ENCODE peak calls at places on chromosome 13, in six cellular contexts. G, X, O, N, V and M are unnamed samples. For H3K9me3 and H3K4me1, the result is how much of the 10 kb centered on the place peaks cover.

GRCh38 chr13:73248711-73249580 is 190.1 kb downstream of the KLF5 start:
- DNase-seq in G (no peak), X (no peak), O (no peak), N (no peak), V (no peak), M (no peak)

GRCh38 chr13:40269086-40269485 is 397.4 kb downstream of the FOXO1 start:
- DNase-seq in G (no peak), X (no peak), O (no peak), N (no peak), V (no peak), M (no peak)

GRCh38 chr13:30759748-30760147 is 24.4 kb downstream of the ALOX5AP start:
- DNase-seq in G (no peak), X (no peak), O (no peak), N (no peak), V (no peak), M (no peak)

GRCh38 chr13:100490692-100491091 is 97.9 kb downstream of the GGACT start:
- DNase-seq in G (no peak), X (no peak), O (no peak), N (no peak), V (no peak), M (no peak)

GRCh38 chr13:50366488-50367174 is 351.4 kb downstream of the KCNRG start:
- DNase-seq in G (no peak), X (no peak), O (no peak), N (no peak), V (no peak), M (no peak)

GRCh38 chr13:20127563-20128458 is 33.0 kb downstream of the GJA3 start:
- DNase-seq in G (peak), X (no peak), O (peak), N (peak), V (peak), M (no peak)

GRCh38 chr13:41311607-41312500 is 787 bp downstream of the NAA16 start:
- DNase-seq in G (peak), X (no peak), O (no peak), N (peak), V (peak), M (peak)

GRCh38 chr13:38575427-38575826 is 111.5 kb upstream of the FREM2 start:
- DNase-seq in G (no peak), X (no peak), O (no peak), N (no peak), V (no peak), M (no peak)

GRCh38 chr13:60562081-60562764 is 165.2 kb downstream of the TDRD3 start:
- DNase-seq in G (no peak), X (no peak), O (no peak), N (no peak), V (no peak), M (no peak)

GRCh38 chr13:24203726-24204295 is 43.3 kb downstream of the SPATA13 start:
- DNase-seq in G (no peak), X (no peak), O (no peak), N (no peak), V (no peak), M (no peak)

GRCh38 chr13:50285283-50285682 is 270.0 kb downstream of the KCNRG start:
- DNase-seq in G (no peak), X (no peak), O (no peak), N (no peak), V (no peak), M (no peak)

GRCh38 chr13:77678691-77679090 is 18.8 kb upstream of the SLAIN1 start:
- DNase-seq in G (no peak), X (no peak), O (no peak), N (no peak), V (no peak), M (no peak)

GRCh38 chr13:113794086-113794485 is 35.1 kb downstream of the TMEM255B start:
- DNase-seq in G (no peak), X (no peak), O (peak), N (no peak), V (no peak), M (no peak)

GRCh38 chr13:75356426-75356825 is 125.5 kb downstream of the TBC1D4 start:
- DNase-seq in G (no peak), X (no peak), O (no peak), N (no peak), V (no peak), M (no peak)

GRCh38 chr13:26589754-26590153 is 32.3 kb downstream of the WASF3 start:
- DNase-seq in G (no peak), X (no peak), O (no peak), N (peak), V (no peak), M (no peak)

GRCh38 chr13:42899266-42899665 is 92.8 kb downstream of the EPSTI1 start:
- DNase-seq in G (no peak), X (no peak), O (no peak), N (no peak), V (no peak), M (no peak)

GRCh38 chr13:41905600-41906254 is 55.2 kb downstream of the VWA8 start:
- DNase-seq in G (no peak), X (no peak), O (no peak), N (no peak), V (no peak), M (no peak)

GRCh38 chr13:105471683-105472082 is 1063.8 kb downstream of the EFNB2 start:
- DNase-seq in G (no peak), X (no peak), O (no peak), N (no peak), V (no peak), M (no peak)

GRCh38 chr13:76086729-76087128 is 450.6 kb downstream of the LMO7 start:
- DNase-seq in G (no peak), X (no peak), O (no peak), N (no peak), V (no peak), M (no peak)

GRCh38 chr13:51066091-51066831 is 44.8 kb downstream of the C13orf42 start:
- DNase-seq in G (no peak), X (no peak), O (no peak), N (peak), V (no peak), M (no peak)

GRCh38 chr13:35768551-35768950 is 292.1 kb upstream of the MAB21L1 start:
- DNase-seq in G (no peak), X (no peak), O (no peak), N (no peak), V (no peak), M (no peak)

GRCh38 chr13:24060993-24061392 is 99.5 kb upstream of the SPATA13 start:
- DNase-seq in G (no peak), X (no peak), O (no peak), N (no peak), V (no peak), M (no peak)

GRCh38 chr13:20960663-20961309 is 58.2 kb upstream of the XPO4 start:
- DNase-seq in G (peak), X (no peak), O (no peak), N (no peak), V (no peak), M (no peak)

GRCh38 chr13:52706074-52706473 is 33.5 kb downstream of the CNMD start:
- DNase-seq in G (no peak), X (no peak), O (no peak), N (no peak), V (no peak), M (no peak)

GRCh38 chr13:113589961-113590339 is 5.4 kb downstream of the TFDP1 start:
- DNase-seq in G (no peak), X (no peak), O (peak), N (no peak), V (peak), M (no peak)

GRCh38 chr13:90769387-90769786 is 578.1 kb upstream of the MIR17HG start:
- DNase-seq in G (no peak), X (no peak), O (no peak), N (no peak), V (no peak), M (no peak)

GRCh38 chr13:61180245-61180644 is 235.4 kb downstream of the PCDH20 start:
- DNase-seq in G (no peak), X (no peak), O (no peak), N (no peak), V (no peak), M (no peak)

GRCh38 chr13:66563076-66563475 is 667.1 kb downstream of the PCDH9 start:
- DNase-seq in G (no peak), X (no peak), O (no peak), N (no peak), V (no peak), M (no peak)

GRCh38 chr13:94999871-95000270 is 287.5 kb upstream of the SOX21 start:
- DNase-seq in G (no peak), X (no peak), O (no peak), N (no peak), V (no peak), M (no peak)

GRCh38 chr13:101892296-101892695 is 439.8 kb downstream of the ITGBL1 start:
- DNase-seq in G (no peak), X (no peak), O (no peak), N (no peak), V (no peak), M (no peak)

GRCh38 chr13:43242040-43242439 is 218.7 kb downstream of the DNAJC15 start:
- DNase-seq in G (no peak), X (no peak), O (no peak), N (no peak), V (no peak), M (no peak)

GRCh38 chr13:20161275-20161950 is 561 bp upstream of the GJA3 start:
- DNase-seq in G (peak), X (no peak), O (no peak), N (no peak), V (peak), M (peak)

GRCh38 chr13:46773556-46773955 is 23.4 kb downstream of the ESD start:
- DNase-seq in G (no peak), X (no peak), O (no peak), N (no peak), V (no peak), M (no peak)

GRCh38 chr13:37657134-37657533 is 58.6 kb upstream of the POSTN start:
- DNase-seq in G (no peak), X (no peak), O (no peak), N (no peak), V (no peak), M (no peak)

GRCh38 chr13:41864658-41865057 is 96.3 kb downstream of the VWA8 start:
- DNase-seq in G (no peak), X (no peak), O (no peak), N (no peak), V (no peak), M (no peak)

GRCh38 chr13:104315606-104316005 is 1249.4 kb upstream of the SLC10A2 start:
- DNase-seq in G (no peak), X (no peak), O (no peak), N (no peak), V (no peak), M (no peak)

GRCh38 chr13:100547805-100548204 is 40.8 kb downstream of the GGACT start:
- DNase-seq in G (no peak), X (no peak), O (no peak), N (no peak), V (peak), M (no peak)

GRCh38 chr13:46552888-46553520 is at the start of gene LRCH1:
- DNase-seq in G (peak), X (peak), O (peak), N (peak), V (peak), M (peak)

GRCh38 chr13:112345826-112346172 is 30.4 kb upstream of the SPACA7 start:
- DNase-seq in G (no peak), X (no peak), O (no peak), N (no peak), V (no peak), M (no peak)

GRCh38 chr13:112342841-112343361 is 33.3 kb upstream of the SPACA7 start:
- DNase-seq in G (no peak), X (no peak), O (no peak), N (no peak), V (no peak), M (no peak)

GRCh38 chr13:112341446-112341845 is 34.7 kb upstream of the SPACA7 start:
- DNase-seq in G (no peak), X (no peak), O (no peak), N (no peak), V (no peak), M (no peak)

GRCh38 chr13:112343591-112343990 is 32.6 kb upstream of the SPACA7 start:
- DNase-seq in G (no peak), X (no peak), O (no peak), N (no peak), V (no peak), M (no peak)

DNA sequence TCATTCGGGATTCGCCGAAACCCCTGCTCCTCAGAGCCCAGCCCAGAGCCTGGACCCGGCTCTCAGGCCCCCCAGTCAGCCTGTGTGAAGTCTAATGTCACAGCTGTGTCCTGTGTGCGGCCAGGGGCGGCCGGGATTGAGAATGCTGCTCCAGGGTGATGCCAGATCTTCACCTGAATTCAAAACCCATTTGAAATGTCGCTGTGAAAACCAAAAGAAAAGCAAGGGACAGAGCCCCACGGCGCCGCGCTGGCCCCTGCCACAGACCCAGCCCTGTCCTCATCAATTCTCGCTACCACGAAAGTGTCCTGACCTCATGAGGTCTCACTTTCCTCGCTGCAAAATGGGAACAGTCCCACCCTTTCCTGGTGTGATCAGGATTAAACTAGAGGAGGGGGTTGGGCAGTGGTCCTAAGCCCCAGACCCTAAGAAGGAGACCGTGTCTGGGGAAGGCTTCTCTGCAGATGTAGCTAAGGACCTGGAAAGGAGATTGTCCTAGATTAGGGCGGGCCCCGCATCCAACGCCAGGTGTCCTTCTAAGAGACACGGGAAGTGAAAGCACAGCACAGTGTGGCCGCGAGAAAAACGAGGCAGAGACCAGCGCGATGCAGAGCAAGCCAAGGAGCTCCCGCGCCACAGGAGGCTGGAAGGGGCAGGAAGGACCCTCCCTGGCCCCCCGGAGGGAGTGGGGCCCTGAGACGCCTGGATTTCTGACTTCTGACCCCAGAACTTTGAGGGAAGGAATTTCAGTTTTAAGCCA is 34.0 kb upstream of the SPACA7 start:
- DNase-seq in G (no peak), X (no peak), O (no peak), N (no peak), V (no peak), M (no peak)
- H3K9me3 ChIP-seq in G (under half), X (under half), O (under half), N (under half), V (under half), M (under half)

GRCh38 chr13:108120332-108120731 is 95.0 kb downstream of the LIG4 start:
- DNase-seq in G (no peak), X (no peak), O (no peak), N (no peak), V (no peak), M (no peak)
- H3K4me1 ChIP-seq in G (under half), X (under half), O (under half), N (under half), V (under half), M (under half)

DNA sequence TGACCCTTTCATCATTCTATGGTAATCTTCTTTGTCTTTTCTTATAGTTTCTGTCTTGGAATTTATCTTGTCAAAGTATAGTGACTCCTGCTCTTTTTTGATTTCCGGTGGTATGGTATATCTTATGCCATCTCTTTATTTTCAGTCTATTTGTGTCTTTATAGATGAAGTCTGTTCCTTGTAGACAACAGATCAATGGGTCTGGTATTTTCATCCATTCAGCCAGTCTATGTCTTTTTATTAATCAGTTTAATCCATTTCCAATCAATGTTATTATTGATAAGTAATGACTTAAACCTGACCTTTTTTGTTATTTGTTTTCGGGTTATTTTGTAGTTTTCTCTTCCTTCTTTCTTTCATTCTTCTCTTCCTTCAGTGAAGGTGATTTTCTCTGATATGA is 495.9 kb upstream of the PCDH9 start:
- DNase-seq in G (no peak), X (no peak), O (no peak), N (no peak), V (no peak), M (no peak)
- H3K9me3 ChIP-seq in G (under half), X (under half), O (under half), N (under half), V (under half), M (under half)

GRCh38 chr13:44434441-44435141 is 61.0 kb downstream of the SERP2 start:
- DNase-seq in G (peak), X (no peak), O (no peak), N (no peak), V (no peak), M (no peak)

GRCh38 chr13:44435142-44435982 is 61.7 kb downstream of the SERP2 start:
- DNase-seq in G (peak), X (peak), O (peak), N (peak), V (peak), M (peak)

GRCh38 chr13:44432595-44432994 is 59.0 kb downstream of the SERP2 start:
- DNase-seq in G (no peak), X (no peak), O (no peak), N (no peak), V (no peak), M (no peak)

GRCh38 chr13:44431150-44431549 is 57.5 kb downstream of the SERP2 start:
- DNase-seq in G (peak), X (no peak), O (no peak), N (no peak), V (no peak), M (no peak)

DNA sequence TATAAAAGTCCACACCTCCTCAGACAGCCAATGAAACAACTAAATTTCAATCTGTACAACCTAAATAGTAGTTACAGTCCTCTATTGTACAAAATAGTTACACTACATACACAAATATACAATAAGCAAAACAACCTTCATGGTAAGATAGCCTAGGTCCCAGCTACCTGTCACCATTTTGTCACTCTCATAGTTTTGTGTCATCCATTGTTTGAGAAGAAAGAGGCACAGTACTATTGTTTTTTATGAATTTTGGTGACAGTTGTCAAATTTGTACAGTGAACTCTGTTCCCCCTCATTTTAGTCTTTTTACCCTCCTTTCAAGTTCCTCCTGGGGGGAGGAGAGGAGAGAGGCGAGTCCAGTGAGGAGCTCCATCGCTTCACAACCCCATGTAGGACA is 60.2 kb downstream of the SERP2 start:
- DNase-seq in G (no peak), X (no peak), O (no peak), N (no peak), V (no peak), M (no peak)
- H3K4me1 ChIP-seq in G (under half), X (under half), O (under half), N (under half), V (under half), M (under half)

DNA sequence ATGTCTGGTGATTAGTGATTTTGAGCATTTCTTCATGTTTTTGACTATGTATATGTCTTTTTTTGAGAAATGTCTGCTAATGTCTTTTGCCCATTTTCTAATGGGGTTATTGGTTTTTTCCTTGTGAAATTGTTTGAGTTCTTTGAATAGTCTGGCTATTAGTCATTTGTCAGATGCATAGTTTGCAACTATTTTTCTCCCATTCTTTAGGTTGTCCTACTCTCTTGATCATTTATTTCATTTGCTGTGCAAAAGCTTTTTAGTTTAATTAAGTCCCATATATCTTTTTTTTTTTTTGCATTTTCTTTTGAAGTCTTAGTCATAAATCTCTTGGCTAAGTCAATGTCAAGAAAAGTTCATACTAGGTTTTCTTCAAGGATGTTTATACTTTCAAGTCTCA is 449.8 kb downstream of the DACH1 start:
- DNase-seq in G (no peak), X (no peak), O (no peak), N (no peak), V (no peak), M (no peak)
- H3K9me3 ChIP-seq in G (under half), X (under half), O (under half), N (under half), V (under half), M (under half)

DNA sequence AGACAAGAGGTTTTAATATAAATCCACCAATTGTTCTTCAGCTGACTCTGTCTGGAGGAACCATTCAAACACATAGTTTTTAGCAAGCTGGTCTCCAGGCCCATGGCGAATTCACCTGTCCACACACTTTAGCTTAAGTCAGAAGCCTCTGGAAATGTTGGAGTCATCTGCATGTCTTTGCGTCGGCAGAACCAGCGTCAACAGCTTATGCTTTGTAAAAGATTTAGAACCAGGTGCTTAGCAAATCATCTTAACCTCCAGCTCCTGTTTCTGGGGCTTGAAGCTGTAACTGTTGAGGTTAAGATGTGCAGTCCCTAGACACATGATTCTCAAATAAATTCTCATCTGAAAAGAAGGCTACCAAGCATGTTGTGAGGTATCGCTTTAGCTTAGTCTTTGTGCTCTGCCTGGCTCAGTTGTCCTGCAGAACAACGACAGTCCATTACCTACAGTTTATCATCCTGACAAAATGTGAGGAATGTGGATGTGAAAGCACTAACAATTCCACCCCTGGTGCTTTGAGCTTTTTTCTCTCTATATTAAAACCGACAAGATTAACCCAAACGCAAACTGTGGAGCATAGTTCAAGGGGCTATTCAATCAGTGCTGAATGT is 4.4 kb downstream of the EFNB2 start:
- DNase-seq in G (no peak), X (no peak), O (no peak), N (no peak), V (no peak), M (no peak)
- H3K4me1 ChIP-seq in G (under half), X (under half), O (under half), N (under half), V (under half), M (under half)